ENCODE peak calls at places on chromosomes 5 and 9, in ten cellular contexts. C, B, Y, L, O, Z, R, P, W and H are unnamed samples.

GRCh38 chr9:132673355-132673754 is 3.1 kb downstream of the GTF3C4 start:
- DNase-seq in C (no peak), B (no peak), Y (peak), L (no peak), O (peak), Z (peak), R (peak), P (no peak), W (no peak), H (no peak)

GRCh38 chr5:94908889-94909480 is 290.5 kb downstream of the SLF1 start:
- DNase-seq in C (no peak), B (no peak), Y (peak), L (no peak), O (peak), Z (peak), R (peak), P (no peak), W (no peak), H (no peak)

GRCh38 chr9:86119457-86119856 is 20.1 kb upstream of the GOLM1 start:
- DNase-seq in C (no peak), B (no peak), Y (no peak), L (no peak), O (no peak), Z (no peak), R (no peak), P (no peak), W (no peak), H (no peak)

GRCh38 chr5:172918421-172919371 is 40.5 kb upstream of the RPL26L1 start:
- DNase-seq in C (no peak), B (no peak), Y (no peak), L (no peak), O (no peak), Z (no peak), R (no peak), P (no peak), W (no peak), H (no peak)

GRCh38 chr5:156147251-156147947 is 179.6 kb upstream of the SGCD start:
- DNase-seq in C (no peak), B (no peak), Y (no peak), L (no peak), O (peak), Z (no peak), R (no peak), P (no peak), W (no peak), H (no peak)

GRCh38 chr5:156121234-156121633 is 205.7 kb upstream of the SGCD start:
- DNase-seq in C (no peak), B (no peak), Y (no peak), L (no peak), O (peak), Z (no peak), R (no peak), P (no peak), W (no peak), H (no peak)

GRCh38 chr5:146007270-146007669 is 70.9 kb downstream of the SH3RF2 start:
- DNase-seq in C (no peak), B (no peak), Y (no peak), L (no peak), O (peak), Z (no peak), R (peak), P (no peak), W (no peak), H (no peak)

GRCh38 chr9:129814432-129815223 is 9.3 kb downstream of the TOR1A start:
- DNase-seq in C (no peak), B (no peak), Y (no peak), L (no peak), O (no peak), Z (no peak), R (no peak), P (no peak), W (no peak), H (no peak)